ENCODE peak calls at places on chromosome 14, in eight cellular contexts. R is SHP77; F is suprapubic skin; V is lower lobe of right lung; Y is AG09309; H is putamen; E is CD4-positive, alpha-beta memory T cell; M is stimulated activated CD8-positive, alpha-beta memory T cell treated with anti-CD3 and anti-CD28 coated beads, Interleukin-15, amount 100 ng/mL, for 4 hours. O is an unnamed sample.

GRCh38 chr14:74589291-74589879 is 22.7 kb downstream of the LTBP2 start:
- DNase-seq in R (no peak), F (no peak), V (no peak), Y (no peak), H (no peak), E (no peak), M (no peak), O (no peak)

GRCh38 chr14:76500011-76500410 is 124.1 kb downstream of the ESRRB start:
- DNase-seq in R (no peak), F (peak; percentile 42), V (no peak), Y (no peak), H (no peak), E (no peak), M (no peak), O (no peak)

GRCh38 chr14:74569826-74570591 is 42.0 kb downstream of the LTBP2 start:
- DNase-seq in R (no peak), F (no peak), V (no peak), Y (no peak), H (no peak), E (no peak), M (no peak), O (no peak)

GRCh38 chr14:72094844-72095582 is 162.8 kb downstream of the RGS6 start:
- DNase-seq in R (no peak), F (no peak), V (no peak), Y (no peak), H (no peak), E (no peak), M (no peak), O (no peak)

GRCh38 chr14:49980027-49980426 is 87.1 kb downstream of the ARF6 start:
- DNase-seq in R (no peak), F (no peak), V (no peak), Y (no peak), H (no peak), E (no peak), M (no peak), O (no peak)

GRCh38 chr14:61644834-61645233 is 50.5 kb upstream of the HIF1A start:
- DNase-seq in R (peak; percentile 40), F (no peak), V (no peak), Y (no peak), H (no peak), E (no peak), M (no peak), O (no peak)

GRCh38 chr14:105061428-105062047 is 3.7 kb downstream of the GPR132 start:
- DNase-seq in R (no peak), F (peak; percentile 64), V (peak; percentile 72), Y (no peak), H (no peak), E (peak; percentile 43), M (peak; percentile 42), O (peak; percentile 85)

GRCh38 chr14:23123419-23123818 is 4.4 kb upstream of the CEBPE start:
- DNase-seq in R (peak; percentile 64), F (peak; percentile 92), V (peak; percentile 75), Y (no peak), H (no peak), E (no peak), M (no peak), O (no peak)

GRCh38 chr14:46580941-46581671 is 70.5 kb downstream of the RPL10L start:
- DNase-seq in R (peak; percentile 52), F (no peak), V (no peak), Y (no peak), H (peak; percentile 7), E (no peak), M (no peak), O (peak; percentile 6)

GRCh38 chr14:103214461-103214958 is 91.2 kb downstream of the TNFAIP2 start:
- DNase-seq in R (no peak), F (no peak), V (no peak), Y (no peak), H (no peak), E (no peak), M (no peak), O (no peak)

GRCh38 chr14:99479903-99480855 is 480 bp downstream of the SETD3 start:
- DNase-seq in R (peak; percentile 18), F (peak; percentile 83), V (peak; percentile 89), Y (peak; percentile 24), H (peak; percentile 34), E (peak; percentile 16), M (no peak), O (peak; percentile 64)

GRCh38 chr14:89728964-89729363 is 225.6 kb downstream of the EFCAB11 start:
- DNase-seq in R (no peak), F (no peak), V (no peak), Y (no peak), H (no peak), E (no peak), M (no peak), O (no peak)

GRCh38 chr14:35414365-35414764 is 9.8 kb upstream of the NFKBIA start:
- DNase-seq in R (no peak), F (no peak), V (no peak), Y (no peak), H (no peak), E (no peak), M (no peak), O (no peak)

GRCh38 chr14:32211068-32211404 is 8.0 kb upstream of the RNU6-8 start:
- DNase-seq in R (no peak), F (no peak), V (no peak), Y (no peak), H (no peak), E (no peak), M (no peak), O (no peak)

GRCh38 chr14:64478634-64479250 is 13.4 kb downstream of the AKAP5 start:
- DNase-seq in R (no peak), F (no peak), V (no peak), Y (no peak), H (no peak), E (peak; percentile 33), M (no peak), O (no peak)

GRCh38 chr14:24196071-24197061 is 1.1 kb upstream of the TM9SF1 start:
- DNase-seq in R (peak; percentile 25), F (no peak), V (no peak), Y (no peak), H (no peak), E (no peak), M (no peak), O (no peak)

GRCh38 chr14:68011629-68012028 is 192.1 kb downstream of the RAD51B start:
- DNase-seq in R (no peak), F (no peak), V (no peak), Y (no peak), H (peak; percentile 0), E (no peak), M (no peak), O (no peak)

GRCh38 chr14:68715032-68715924 is 77.6 kb downstream of the ZFP36L1 start:
- DNase-seq in R (no peak), F (no peak), V (no peak), Y (no peak), H (no peak), E (no peak), M (no peak), O (peak; percentile 58)

GRCh38 chr14:23174785-23175184 is 8.7 kb downstream of the SLC7A8 start:
- DNase-seq in R (no peak), F (no peak), V (no peak), Y (no peak), H (no peak), E (no peak), M (no peak), O (no peak)

GRCh38 chr14:76772300-76773187 is 11.3 kb downstream of the VASH1 start:
- DNase-seq in R (no peak), F (no peak), V (peak; percentile 83), Y (no peak), H (peak; percentile 53), E (no peak), M (no peak), O (no peak)

GRCh38 chr14:104938436-104938835 is 13.8 kb downstream of the PLD4 start:
- DNase-seq in R (no peak), F (no peak), V (no peak), Y (no peak), H (no peak), E (no peak), M (no peak), O (no peak)

GRCh38 chr14:46048127-46048526 is 603.5 kb downstream of the RPL10L start:
- DNase-seq in R (peak; percentile 50), F (no peak), V (no peak), Y (no peak), H (no peak), E (no peak), M (no peak), O (no peak)

GRCh38 chr14:104746951-104747481 is 5.9 kb upstream of the SIVA1 start:
- DNase-seq in R (peak; percentile 57), F (no peak), V (no peak), Y (no peak), H (peak; percentile 71), E (no peak), M (no peak), O (no peak)

GRCh38 chr14:95494456-95494855 is 22.0 kb downstream of the SYNE3 start:
- DNase-seq in R (no peak), F (no peak), V (no peak), Y (no peak), H (no peak), E (no peak), M (no peak), O (no peak)

GRCh38 chr14:102105369-102105768 is 18.5 kb upstream of the HSP90AA1 start:
- DNase-seq in R (no peak), F (no peak), V (no peak), Y (no peak), H (no peak), E (no peak), M (no peak), O (no peak)

GRCh38 chr14:30966415-30967363 is 58.8 kb upstream of the AP4S1 start:
- DNase-seq in R (no peak), F (no peak), V (no peak), Y (no peak), H (no peak), E (no peak), M (no peak), O (no peak)

GRCh38 chr14:91149462-91149861 is 35.6 kb downstream of the DGLUCY start:
- DNase-seq in R (no peak), F (no peak), V (no peak), Y (peak; percentile 100), H (peak; percentile 49), E (no peak), M (no peak), O (no peak)

GRCh38 chr14:100776681-100777365 is 49.1 kb upstream of the MEG3 start:
- DNase-seq in R (no peak), F (no peak), V (no peak), Y (no peak), H (no peak), E (no peak), M (no peak), O (no peak)

GRCh38 chr14:93914278-93914677 is 12.9 kb upstream of the FAM181A start:
- DNase-seq in R (no peak), F (no peak), V (no peak), Y (no peak), H (no peak), E (no peak), M (no peak), O (peak; percentile 28)

GRCh38 chr14:63383776-63384367 is 65.1 kb upstream of the GPHB5 start:
- DNase-seq in R (no peak), F (no peak), V (no peak), Y (no peak), H (no peak), E (no peak), M (no peak), O (peak; percentile 24)

GRCh38 chr14:101732128-101732527 is 29.4 kb upstream of the PPP2R5C start:
- DNase-seq in R (no peak), F (peak; percentile 40), V (no peak), Y (no peak), H (no peak), E (no peak), M (no peak), O (no peak)

GRCh38 chr14:54784657-54785056 is 118.0 kb downstream of the GCH1 start:
- DNase-seq in R (no peak), F (no peak), V (no peak), Y (no peak), H (no peak), E (no peak), M (no peak), O (no peak)

GRCh38 chr14:74176404-74176788 is 62.9 kb upstream of the VSX2 start:
- DNase-seq in R (no peak), F (no peak), V (no peak), Y (peak; percentile 3), H (no peak), E (no peak), M (no peak), O (no peak)

GRCh38 chr14:103404920-103405319 is 19.7 kb downstream of the MARK3 start:
- DNase-seq in R (no peak), F (no peak), V (peak; percentile 62), Y (no peak), H (peak; percentile 25), E (no peak), M (no peak), O (no peak)

O was measured in activated CD8-positive, alpha-beta T cell treated with anti-CD3 and anti-CD28 coated beads for 36 hours.